ENCODE peak calls at places on chromosome 15, in six cellular contexts. I, M, A, N, V and K are unnamed samples.

GRCh38 chr15:89361451-89362202 is 27.0 kb upstream of the POLG start:
- DNase-seq in I (no peak), M (peak; percentile 84), A (peak; percentile 96), N (peak; percentile 22), V (peak; percentile 88), K (peak; percentile 50)

GRCh38 chr15:70154440-70155347 is 57.0 kb upstream of the TLE3 start:
- DNase-seq in I (peak; percentile 82), M (no peak), A (no peak), N (no peak), V (no peak), K (no peak)

GRCh38 chr15:101641134-101641764 is 10.9 kb downstream of the TM2D3 start:
- DNase-seq in I (peak; percentile 69), M (peak; percentile 36), A (peak; percentile 68), N (peak; percentile 44), V (peak; percentile 79), K (peak; percentile 68)

GRCh38 chr15:79539426-79539825 is 107.3 kb downstream of the MINAR1 start:
- DNase-seq in I (no peak), M (no peak), A (no peak), N (no peak), V (no peak), K (no peak)

GRCh38 chr15:54566654-54567053 is 588.4 kb downstream of the UNC13C start:
- DNase-seq in I (no peak), M (no peak), A (no peak), N (no peak), V (no peak), K (no peak)

GRCh38 chr15:77021088-77021481 is 26.2 kb downstream of the PSTPIP1 start:
- DNase-seq in I (no peak), M (no peak), A (no peak), N (no peak), V (no peak), K (no peak)

GRCh38 chr15:34336333-34336732 is 1.2 kb downstream of the SLC12A6 start:
- DNase-seq in I (no peak), M (no peak), A (no peak), N (no peak), V (no peak), K (no peak)

GRCh38 chr15:85639752-85640381 is 154.9 kb downstream of the KLHL25 start:
- DNase-seq in I (no peak), M (no peak), A (no peak), N (no peak), V (no peak), K (peak; percentile 70)

GRCh38 chr15:76196286-76196948 is 114.9 kb downstream of the ETFA start:
- DNase-seq in I (peak; percentile 74), M (peak; percentile 90), A (peak; percentile 91), N (peak; percentile 35), V (no peak), K (peak; percentile 85)

GRCh38 chr15:29089731-29090616 is 179.6 kb downstream of the NSMCE3 start:
- DNase-seq in I (peak; percentile 39), M (peak; percentile 13), A (no peak), N (peak; percentile 24), V (no peak), K (peak; percentile 38)

GRCh38 chr15:100334905-100335304 is 6.9 kb downstream of the ADAMTS17 start:
- DNase-seq in I (no peak), M (no peak), A (no peak), N (no peak), V (no peak), K (no peak)

GRCh38 chr15:42118650-42119531 is 24.5 kb upstream of the PLA2G4D start:
- DNase-seq in I (no peak), M (no peak), A (no peak), N (peak; percentile 65), V (no peak), K (no peak)

GRCh38 chr15:68447209-68447608 is 15.2 kb upstream of the ITGA11 start:
- DNase-seq in I (no peak), M (no peak), A (no peak), N (no peak), V (no peak), K (no peak)

GRCh38 chr15:37891754-37892368 is 42.6 kb upstream of the TMCO5A start:
- DNase-seq in I (no peak), M (no peak), A (peak; percentile 5), N (peak; percentile 38), V (peak; percentile 39), K (peak; percentile 43)

GRCh38 chr15:79115971-79116370 is 25.4 kb upstream of the RASGRF1 start:
- DNase-seq in I (no peak), M (no peak), A (no peak), N (no peak), V (no peak), K (no peak)